ENCODE peak calls at places on chromosomes 2 and 18, in eight cellular contexts. R is neural progenitor cell; K is left lung; J is brain microvascular endothelial cell; U is colonic mucosa; Z is PC-9; B is CD8-positive, alpha-beta T cell; Q is mammary epithelial cell. I is an unnamed sample.

GRCh38 chr2:38740851-38741541 is 10.2 kb downstream of the SRSF7 start:
- DNase-seq in R (peak; percentile 48), K (no peak), J (no peak), U (no peak), Z (peak; percentile 76), B (no peak), Q (peak; percentile 16), I (no peak)

GRCh38 chr2:121505005-121505404 is 25.7 kb upstream of the RNU4ATAC start:
- DNase-seq in R (no peak), K (no peak), J (peak; percentile 81), U (no peak), Z (peak; percentile 65), B (no peak), Q (peak; percentile 99), I (peak; percentile 99)

GRCh38 chr2:112836695-112837117 is at the start of gene IL1B:
- DNase-seq in R (no peak), K (no peak), J (peak; percentile 81), U (no peak), Z (peak; percentile 93), B (no peak), Q (peak; percentile 92), I (peak; percentile 77)

GRCh38 chr2:195600796-195601195 is 56.2 kb upstream of the SLC39A10 start:
- DNase-seq in R (no peak), K (no peak), J (no peak), U (no peak), Z (peak; percentile 75), B (no peak), Q (peak; percentile 26), I (no peak)

GRCh38 chr2:66509326-66509811 is 74.4 kb downstream of the MEIS1 start:
- DNase-seq in R (no peak), K (no peak), J (no peak), U (no peak), Z (peak; percentile 89), B (no peak), Q (peak; percentile 15), I (peak; percentile 66)

GRCh38 chr18:74511823-74512222 is 15.7 kb downstream of the CNDP2 start:
- DNase-seq in R (no peak), K (no peak), J (no peak), U (no peak), Z (no peak), B (no peak), Q (no peak), I (no peak)

GRCh38 chr2:21251216-21251971 is 127.6 kb downstream of the TDRD15 start:
- DNase-seq in R (no peak), K (no peak), J (no peak), U (peak; percentile 32), Z (no peak), B (no peak), Q (no peak), I (no peak)

GRCh38 chr2:201093573-201093972 is 21.8 kb downstream of the NDUFB3 start:
- DNase-seq in R (no peak), K (no peak), J (no peak), U (no peak), Z (no peak), B (no peak), Q (no peak), I (no peak)

GRCh38 chr2:185978634-185979405 is 240.2 kb downstream of the FSIP2 start:
- DNase-seq in R (no peak), K (no peak), J (no peak), U (no peak), Z (no peak), B (no peak), Q (peak; percentile 82), I (peak; percentile 85)

GRCh38 chr2:9824441-9824840 is 18.8 kb upstream of the TAF1B start:
- DNase-seq in R (no peak), K (no peak), J (no peak), U (no peak), Z (no peak), B (no peak), Q (no peak), I (no peak)

GRCh38 chr2:30272761-30273573 is 41.6 kb downstream of the LBH start:
- DNase-seq in R (no peak), K (no peak), J (peak; percentile 27), U (no peak), Z (peak; percentile 91), B (no peak), Q (no peak), I (peak; percentile 86)

GRCh38 chr2:10331702-10332401 is 29.1 kb downstream of the HPCAL1 start:
- DNase-seq in R (no peak), K (peak; percentile 79), J (no peak), U (no peak), Z (no peak), B (peak; percentile 51), Q (no peak), I (no peak)

GRCh38 chr2:20355131-20355530 is 4.5 kb upstream of the PUM2 start:
- DNase-seq in R (no peak), K (no peak), J (peak; percentile 89), U (no peak), Z (no peak), B (no peak), Q (no peak), I (peak; percentile 75)

GRCh38 chr2:149329470-149330126 is 789 bp upstream of the LYPD6 start:
- DNase-seq in R (peak; percentile 79), K (no peak), J (peak; percentile 24), U (peak; percentile 78), Z (peak; percentile 52), B (no peak), Q (peak; percentile 51), I (peak; percentile 53)

GRCh38 chr2:25204190-25204838 is 35.9 kb upstream of the POMC start:
- DNase-seq in R (no peak), K (no peak), J (no peak), U (no peak), Z (no peak), B (peak; percentile 26), Q (no peak), I (no peak)

DNA sequence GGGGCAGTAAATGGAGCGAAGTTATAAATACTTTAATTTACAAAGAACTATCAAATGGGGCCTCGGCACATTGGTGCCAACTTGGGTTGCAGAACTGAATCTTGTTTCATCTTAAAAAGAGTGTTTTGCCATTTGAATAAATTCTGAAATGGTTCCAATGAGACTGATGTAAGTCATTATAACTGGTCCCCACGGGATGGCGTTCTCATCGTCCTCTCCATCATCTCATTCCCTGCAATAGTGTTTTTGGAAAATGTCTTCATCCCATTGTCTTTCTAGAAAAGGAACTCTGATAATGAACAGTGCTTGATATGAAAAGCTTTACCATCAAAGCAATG is 422.0 kb upstream of the ID2 start:
- DNase-seq in R (no peak), K (no peak), J (no peak), U (no peak), Z (no peak), B (no peak), Q (no peak), I (no peak)
- H3K27ac ChIP-seq in R (no peak overlapping the region), K (no peak overlapping the region), J (no peak overlapping the region), U (no peak overlapping the region), Z (no peak overlapping the region), B (no peak overlapping the region), Q (no peak overlapping the region), I (no peak overlapping the region)

DNA sequence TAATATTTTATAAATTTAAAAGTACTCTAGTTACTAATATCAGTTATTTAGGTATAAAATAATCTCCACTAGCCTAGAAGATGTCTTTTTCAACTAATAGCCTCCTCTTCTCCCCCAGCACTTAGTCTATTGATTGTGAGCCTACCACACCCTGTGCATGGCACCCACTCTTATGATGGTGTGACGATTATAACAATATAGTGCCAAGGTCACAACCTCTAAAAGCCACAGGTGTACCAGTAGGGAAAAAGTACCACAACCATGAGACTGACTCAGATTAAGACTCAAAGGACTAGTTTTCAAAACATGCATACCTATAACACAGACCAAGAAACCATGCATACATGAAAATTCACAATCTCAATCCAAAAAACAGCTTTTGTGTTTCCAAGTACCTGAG is 27.6 kb downstream of the THADA start:
- DNase-seq in R (no peak), K (no peak), J (no peak), U (no peak), Z (no peak), B (no peak), Q (no peak), I (no peak)
- H3K4me3 ChIP-seq in R (no peak overlapping the region), K (no peak overlapping the region), J (no peak overlapping the region), U (no peak overlapping the region), Z (no peak overlapping the region), B (no peak overlapping the region), Q (no peak overlapping the region), I (no peak overlapping the region)

GRCh38 chr2:191845876-191846786 is 757 bp downstream of the CAVIN2 start:
- DNase-seq in R (no peak), K (peak; percentile 46), J (no peak), U (no peak), Z (no peak), B (no peak), Q (peak; percentile 37), I (no peak)
- H3K27ac ChIP-seq in R (no peak overlapping the region), K (peak overlapping the region; percentile 85), J (peak overlapping the region; percentile 38), U (peak overlapping the region; percentile 33), Z (no peak overlapping the region), B (no peak overlapping the region), Q (peak overlapping the region; percentile 53), I (no peak overlapping the region)

GRCh38 chr2:27305516-27305915 is 2.7 kb downstream of the UCN start:
- DNase-seq in R (no peak), K (no peak), J (no peak), U (no peak), Z (no peak), B (no peak), Q (no peak), I (no peak)

GRCh38 chr2:27306657-27307544 is 1.3 kb downstream of the UCN start:
- DNase-seq in R (peak; percentile 42), K (no peak), J (no peak), U (no peak), Z (no peak), B (peak; percentile 27), Q (no peak), I (no peak)

GRCh38 chr2:27306136-27306535 is 2.1 kb downstream of the UCN start:
- DNase-seq in R (no peak), K (no peak), J (no peak), U (no peak), Z (no peak), B (no peak), Q (no peak), I (no peak)

GRCh38 chr2:27304488-27305240 is 3.6 kb downstream of the UCN start:
- DNase-seq in R (no peak), K (no peak), J (no peak), U (no peak), Z (no peak), B (no peak), Q (no peak), I (no peak)

DNA sequence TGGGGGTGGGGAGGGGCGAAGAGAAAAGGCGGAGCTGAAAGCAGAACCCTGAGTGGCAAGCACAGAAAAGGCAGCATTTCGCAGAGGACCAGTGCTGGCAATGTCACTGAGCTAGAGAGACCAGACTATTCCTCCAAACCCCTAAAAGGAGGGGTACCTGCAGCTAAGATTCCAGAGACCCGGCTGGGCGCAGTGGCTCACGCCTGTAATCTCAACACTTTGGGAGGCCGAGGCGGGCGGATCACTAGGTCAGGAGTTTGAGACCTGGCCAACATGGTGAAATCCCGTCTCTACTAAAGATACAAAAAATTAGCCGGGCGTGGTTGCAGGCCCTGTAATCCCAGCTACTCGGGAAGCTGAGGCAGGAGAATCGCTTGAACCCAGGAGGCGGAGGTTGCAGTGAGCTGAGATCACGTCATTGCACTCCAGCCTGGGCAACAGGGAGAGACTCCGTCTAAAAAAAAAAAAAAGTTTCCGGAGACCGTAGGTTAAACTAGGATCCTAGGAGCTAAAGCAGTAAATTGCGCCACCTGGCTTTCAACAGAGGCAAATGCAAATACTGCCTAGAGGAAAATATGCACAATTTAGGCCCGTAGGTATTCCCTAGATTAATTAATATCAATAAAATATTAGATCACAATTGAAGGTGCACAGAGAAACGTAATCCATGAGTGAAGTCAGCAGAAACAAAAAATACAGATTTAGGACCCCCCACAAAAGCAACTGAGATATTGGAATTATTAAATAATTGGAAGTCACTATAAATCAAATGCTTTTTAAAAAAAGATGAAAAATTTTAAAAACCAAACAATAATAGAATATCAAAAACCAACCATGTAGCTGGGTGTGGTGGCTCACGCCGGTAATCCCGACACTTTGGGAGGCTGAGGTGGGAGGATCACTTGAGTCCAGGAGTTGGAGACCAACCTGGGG is 4.9 kb downstream of the UCN start:
- DNase-seq in R (peak; percentile 85), K (no peak), J (peak; percentile 47), U (peak; percentile 59), Z (peak; percentile 64), B (peak; percentile 43), Q (peak; percentile 57), I (peak; percentile 32)
- H3K4me3 ChIP-seq in R (no peak overlapping the region), K (peak overlapping the region; percentile 31), J (no peak overlapping the region), U (peak overlapping the region; percentile 33), Z (peak overlapping the region; percentile 19), B (peak overlapping the region; percentile 45), Q (no peak overlapping the region), I (no peak overlapping the region)